ENCODE peak calls at places on chromosome 16, in nine cellular contexts. N, L, P, D, A, Z, B, H and C are unnamed samples.

GRCh38 chr16:80637621-80638020 is 96.8 kb downstream of the DYNLRB2 start:
- DNase-seq in Z (no peak), B (no peak), N (no peak), D (no peak), L (no peak), A (no peak), H (no peak), P (no peak), C (no peak)

GRCh38 chr16:88924834-88925539 is 52.0 kb downstream of the CBFA2T3 start:
- DNase-seq in Z (peak), P (no peak), H (no peak), N (no peak), L (no peak), D (peak), A (no peak), B (no peak), C (peak)

GRCh38 chr16:76265434-76266045 is 11.7 kb upstream of the CNTNAP4 start:
- DNase-seq in D (peak), N (peak), L (peak), P (no peak), Z (peak), B (no peak), H (no peak), A (no peak), C (peak)

GRCh38 chr16:58217341-58217925 is 19.5 kb upstream of the CSNK2A2 start:
- DNase-seq in A (no peak), N (no peak), L (no peak), Z (no peak), B (no peak), D (no peak), P (no peak), H (no peak), C (no peak)

GRCh38 chr16:87560428-87561199 is 41.7 kb upstream of the JPH3 start:
- DNase-seq in N (peak), Z (peak), A (no peak), P (peak), D (no peak), H (no peak), B (no peak), L (no peak), C (no peak)

GRCh38 chr16:65890203-65890602 is 476.3 kb upstream of the CDH5 start:
- DNase-seq in Z (no peak), L (no peak), P (no peak), B (no peak), D (no peak), A (no peak), N (no peak), H (no peak), C (no peak)

GRCh38 chr16:3642397-3643094 is 11.9 kb upstream of the DNASE1 start:
- DNase-seq in B (no peak), H (no peak), L (no peak), N (peak), P (no peak), A (peak), Z (peak), D (no peak), C (no peak)

GRCh38 chr16:84065536-84066132 is 23.0 kb upstream of the SLC38A8 start:
- DNase-seq in Z (peak), H (no peak), B (no peak), N (peak), L (peak), A (no peak), D (peak), P (no peak), C (peak)

GRCh38 chr16:87180069-87180468 is 137.1 kb downstream of the C16orf95 start:
- DNase-seq in A (no peak), H (no peak), D (peak), N (no peak), L (no peak), Z (no peak), P (no peak), B (no peak), C (no peak)

GRCh38 chr16:86580063-86580797 is 1.9 kb downstream of the FOXL1 start:
- DNase-seq in N (no peak), B (no peak), H (no peak), D (no peak), Z (no peak), A (no peak), L (no peak), P (no peak), C (no peak)

GRCh38 chr16:71352963-71353460 is 5.5 kb upstream of the CALB2 start:
- DNase-seq in Z (no peak), D (no peak), L (no peak), P (no peak), B (no peak), A (peak), H (no peak), N (no peak), C (no peak)

GRCh38 chr16:68377667-68378420 is 67.0 kb downstream of the PRMT7 start:
- DNase-seq in N (no peak), P (no peak), H (no peak), L (no peak), D (no peak), Z (no peak), B (no peak), A (no peak), C (no peak)

GRCh38 chr16:22192261-22193133 is 13.6 kb upstream of the EEF2K start:
- DNase-seq in D (peak), B (peak), P (peak), N (peak), Z (peak), H (peak), A (peak), L (peak), C (no peak)

GRCh38 chr16:26614102-26614864 is 452.4 kb upstream of the C16orf82 start:
- DNase-seq in D (no peak), Z (no peak), H (no peak), L (peak), P (no peak), A (no peak), B (no peak), N (no peak), C (no peak)

GRCh38 chr16:56871172-56871593 is 6.2 kb downstream of the SLC12A3 start:
- DNase-seq in P (no peak), D (peak), N (peak), A (no peak), H (no peak), B (no peak), L (no peak), Z (peak), C (peak)

GRCh38 chr16:24713379-24713778 is 16.1 kb upstream of the TNRC6A start:
- DNase-seq in P (no peak), H (no peak), N (no peak), L (no peak), Z (no peak), B (no peak), D (no peak), A (no peak), C (no peak)

GRCh38 chr16:26204138-26204537 is 512.4 kb downstream of the HS3ST4 start:
- DNase-seq in Z (no peak), H (no peak), P (no peak), D (no peak), N (no peak), A (no peak), B (no peak), L (no peak), C (no peak)

GRCh38 chr16:27174798-27175197 is 28.5 kb upstream of the KDM8 start:
- DNase-seq in L (no peak), H (no peak), P (no peak), A (no peak), B (no peak), D (peak), Z (no peak), N (no peak), C (no peak)

GRCh38 chr16:17229766-17230165 is 241.0 kb downstream of the XYLT1 start:
- DNase-seq in A (no peak), Z (peak), P (no peak), N (no peak), D (no peak), L (no peak), B (no peak), H (no peak), C (no peak)

GRCh38 chr16:52976539-52977167 is 76.0 kb downstream of the CHD9NB start:
- DNase-seq in A (no peak), D (no peak), P (peak), B (no peak), H (no peak), Z (peak), L (no peak), N (no peak), C (peak)

GRCh38 chr16:86984975-86985655 is 332.1 kb downstream of the C16orf95 start:
- DNase-seq in N (no peak), A (peak), P (peak), Z (no peak), B (no peak), L (no peak), H (no peak), D (no peak), C (no peak)

GRCh38 chr16:56530872-56531271 is 11.0 kb upstream of the BBS2 start:
- DNase-seq in L (no peak), H (no peak), B (no peak), A (no peak), Z (no peak), D (no peak), P (no peak), N (no peak), C (no peak)

GRCh38 chr16:23567602-23568001 is 10.1 kb downstream of the UBFD1 start:
- DNase-seq in L (no peak), A (no peak), N (no peak), B (no peak), D (no peak), Z (no peak), H (no peak), P (no peak), C (no peak)